ENCODE peak calls at places on chromosomes 7 and 10, in six cellular contexts. Q is stimulated activated CD8-positive, alpha-beta memory T cell treated with anti-CD3 and anti-CD28 coated beads, Interleukin-15, amount 100 ng/mL, for 1 hour; H is RPMI7951; R is mesothelial cell of epicardium; A is GM06990; X is activated T-cell treated with anti-CD3 and anti-CD28 coated beads, Interleukin-2, amount 50 U/mL, for 72 hours. I is an unnamed sample.

GRCh38 chr10:42836771-42837468 is 54.3 kb downstream of the BMS1 start:
- DNase-seq in H (no peak), R (no peak), Q (no peak), X (no peak), A (no peak), I (peak; percentile 1)

GRCh38 chr10:14186245-14186644 is 144.5 kb downstream of the FRMD4A start:
- DNase-seq in R (no peak), H (peak; percentile 62), Q (no peak), A (no peak), X (no peak), I (no peak)

GRCh38 chr10:112080284-112080683 is 103.3 kb downstream of the GPAM start:
- DNase-seq in A (no peak), R (no peak), H (no peak), Q (no peak), X (no peak), I (no peak)

GRCh38 chr7:122688385-122688998 is 10.4 kb downstream of the RNF133 start:
- DNase-seq in R (no peak), H (no peak), A (no peak), Q (no peak), X (no peak), I (no peak)

GRCh38 chr10:55146032-55146431 is 345.0 kb upstream of the PCDH15 start:
- DNase-seq in H (no peak), X (no peak), A (no peak), Q (no peak), R (no peak), I (peak; percentile 70)

GRCh38 chr10:96720422-96721206 is at the start of gene PIK3AP1:
- DNase-seq in R (no peak), X (peak; percentile 66), H (no peak), Q (peak; percentile 7), A (peak; percentile 88), I (no peak)

GRCh38 chr10:78560393-78560688 is 508.4 kb upstream of the ZMIZ1 start:
- DNase-seq in Q (no peak), X (no peak), H (no peak), R (no peak), A (no peak), I (no peak)

GRCh38 chr7:87475359-87476178 is at the start of gene ABCB4:
- DNase-seq in X (peak; percentile 7), Q (no peak), H (no peak), A (peak; percentile 52), R (no peak), I (no peak)

GRCh38 chr10:108801775-108802516 is 1121.4 kb downstream of the XPNPEP1 start:
- DNase-seq in Q (no peak), R (no peak), A (no peak), X (no peak), H (peak; percentile 34), I (peak; percentile 65)